ENCODE peak calls at places on chromosomes 6 and 20, in eight cellular contexts. O is endodermal cell, S is adipocyte, I is ovary, P is left lung, H is heart left ventricle, B is aorta, L is NT2/D1. J is an unnamed sample. For H3K4me1, the result is how much of the 10 kb centered on the place peaks cover.

GRCh38 chr6:83711958-83712357 is 3.1 kb upstream of the SNAP91 start:
- DNase-seq in P (no peak), L (no peak), O (no peak), I (no peak), H (no peak), S (no peak), B (no peak), J (no peak)

GRCh38 chr20:19620471-19620870 is 137.6 kb upstream of the RIN2 start:
- DNase-seq in B (no peak), O (peak), S (no peak), I (no peak), H (no peak), P (no peak), L (peak), J (no peak)

GRCh38 chr6:159074120-159074684 is 29.4 kb upstream of the TAGAP start:
- DNase-seq in B (no peak), I (no peak), H (no peak), O (peak), L (peak), S (peak), P (no peak), J (no peak)

GRCh38 chr20:33323236-33323635 is 40.2 kb downstream of the BPIFB1 start:
- DNase-seq in O (no peak), L (no peak), B (no peak), H (no peak), P (no peak), S (no peak), I (no peak), J (no peak)

GRCh38 chr20:59776059-59776603 is 157.3 kb downstream of the SYCP2 start:
- DNase-seq in L (no peak), H (no peak), S (no peak), P (no peak), O (peak), I (no peak), B (peak), J (no peak)

GRCh38 chr6:89826029-89826528 is 3.6 kb upstream of the CASP8AP2 start:
- DNase-seq in O (no peak), P (no peak), S (peak), B (no peak), L (no peak), I (no peak), H (no peak), J (no peak)

GRCh38 chr6:71537717-71538116 is 249.1 kb downstream of the OGFRL1 start:
- DNase-seq in L (no peak), S (peak), H (no peak), B (no peak), O (no peak), I (no peak), P (no peak), J (no peak)

GRCh38 chr20:50039706-50040431 is 57.1 kb downstream of the SNAI1 start:
- DNase-seq in B (no peak), S (no peak), L (no peak), H (no peak), P (no peak), I (no peak), O (peak), J (no peak)

GRCh38 chr20:35856866-35857265 is 85.1 kb downstream of the PHF20 start:
- DNase-seq in S (no peak), H (no peak), O (no peak), I (no peak), L (no peak), B (no peak), P (no peak), J (no peak)

GRCh38 chr6:122678841-122679240 is 68.6 kb downstream of the PKIB start:
- DNase-seq in B (no peak), O (no peak), L (no peak), H (no peak), I (no peak), P (no peak), S (no peak), J (no peak)

GRCh38 chr6:90158945-90159344 is 137.7 kb downstream of the BACH2 start:
- DNase-seq in H (no peak), O (no peak), B (no peak), P (no peak), I (no peak), L (no peak), S (no peak), J (no peak)

GRCh38 chr6:30554962-30555361 is 1.3 kb downstream of the GNL1 start:
- DNase-seq in O (no peak), I (no peak), B (no peak), P (no peak), S (no peak), L (no peak), H (no peak), J (no peak)

GRCh38 chr6:38579010-38579628 is 60.6 kb downstream of the BTBD9 start:
- DNase-seq in S (no peak), I (no peak), O (no peak), B (no peak), P (no peak), H (no peak), L (no peak), J (no peak)

GRCh38 chr6:28597924-28598323 is 72.2 kb downstream of the GPX5 start:
- DNase-seq in L (no peak), S (peak), P (no peak), B (no peak), O (peak), H (no peak), I (no peak), J (no peak)

GRCh38 chr6:137904822-137905617 is 38.0 kb downstream of the TNFAIP3 start:
- DNase-seq in O (no peak), H (no peak), P (no peak), B (no peak), I (no peak), S (no peak), L (no peak), J (no peak)

GRCh38 chr6:108463789-108464188 is 96.9 kb upstream of the FOXO3 start:
- DNase-seq in P (no peak), L (no peak), H (no peak), O (no peak), S (no peak), I (no peak), B (no peak), J (no peak)

GRCh38 chr6:169292340-169293124 is 38.9 kb upstream of the THBS2 start:
- DNase-seq in I (no peak), B (no peak), L (no peak), O (no peak), S (peak), H (peak), P (no peak), J (peak)

GRCh38 chr20:19621072-19621471 is 137.0 kb upstream of the RIN2 start:
- DNase-seq in B (no peak), S (no peak), L (no peak), I (no peak), P (no peak), O (no peak), H (no peak), J (no peak)

GRCh38 chr20:58109126-58109880 is 119.2 kb downstream of the ANKRD60 start:
- DNase-seq in P (no peak), L (no peak), O (no peak), I (no peak), H (no peak), S (peak), B (no peak), J (peak)

GRCh38 chr20:34543457-34544056 is 15.0 kb upstream of the MAP1LC3A start:
- DNase-seq in O (no peak), L (no peak), H (peak), B (peak), S (no peak), I (no peak), P (no peak), J (no peak)

GRCh38 chr6:170487707-170488329 is 65.3 kb downstream of the PSMB1 start:
- DNase-seq in P (no peak), I (no peak), H (no peak), O (no peak), B (no peak), S (no peak), L (no peak), J (no peak)

GRCh38 chr6:43609402-43609801 is 19.7 kb downstream of the GTPBP2 start:
- DNase-seq in I (no peak), H (no peak), S (peak), B (no peak), O (no peak), L (no peak), P (no peak), J (no peak)

DNA sequence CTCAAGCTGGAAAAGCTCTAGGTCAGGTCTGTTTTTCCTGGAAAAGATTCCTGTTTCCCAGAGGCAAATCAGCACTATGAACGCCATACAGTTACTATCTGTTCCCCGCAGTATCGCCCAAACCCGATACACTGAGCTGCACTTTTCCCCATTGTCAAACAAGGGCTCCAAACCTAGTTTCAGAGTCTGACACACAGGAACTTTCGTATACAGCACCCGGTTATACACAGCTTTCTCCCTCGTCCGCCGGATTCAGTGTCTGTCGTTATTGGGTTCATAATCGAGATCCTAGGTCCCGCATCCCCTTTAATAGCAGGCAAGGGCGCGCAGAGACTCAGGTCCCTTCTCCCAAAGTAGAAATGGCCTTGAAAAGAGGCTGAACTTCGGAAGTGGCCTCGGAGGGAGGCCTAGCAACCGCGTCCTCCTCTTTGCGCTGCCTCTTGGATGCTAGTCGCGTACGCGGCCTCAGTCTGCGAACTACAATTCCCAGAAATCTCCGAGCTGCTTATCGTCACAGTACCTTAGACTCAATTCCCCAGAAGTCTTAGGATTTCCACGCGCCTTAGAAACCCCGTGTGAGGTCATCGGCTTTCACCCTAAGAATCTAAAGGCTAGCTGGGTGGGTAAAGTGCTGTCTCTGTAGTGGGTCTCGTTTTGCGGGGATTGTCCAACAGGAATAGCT is 34.2 kb downstream of the ZNF391 start:
- DNase-seq in S (no peak), O (no peak), L (no peak), P (no peak), I (no peak), H (no peak), B (no peak), J (no peak)
- H3K4me3 ChIP-seq in S (peak), O (no peak), L (no peak), P (no peak), I (no peak), H (no peak), B (no peak), J (no peak)

DNA sequence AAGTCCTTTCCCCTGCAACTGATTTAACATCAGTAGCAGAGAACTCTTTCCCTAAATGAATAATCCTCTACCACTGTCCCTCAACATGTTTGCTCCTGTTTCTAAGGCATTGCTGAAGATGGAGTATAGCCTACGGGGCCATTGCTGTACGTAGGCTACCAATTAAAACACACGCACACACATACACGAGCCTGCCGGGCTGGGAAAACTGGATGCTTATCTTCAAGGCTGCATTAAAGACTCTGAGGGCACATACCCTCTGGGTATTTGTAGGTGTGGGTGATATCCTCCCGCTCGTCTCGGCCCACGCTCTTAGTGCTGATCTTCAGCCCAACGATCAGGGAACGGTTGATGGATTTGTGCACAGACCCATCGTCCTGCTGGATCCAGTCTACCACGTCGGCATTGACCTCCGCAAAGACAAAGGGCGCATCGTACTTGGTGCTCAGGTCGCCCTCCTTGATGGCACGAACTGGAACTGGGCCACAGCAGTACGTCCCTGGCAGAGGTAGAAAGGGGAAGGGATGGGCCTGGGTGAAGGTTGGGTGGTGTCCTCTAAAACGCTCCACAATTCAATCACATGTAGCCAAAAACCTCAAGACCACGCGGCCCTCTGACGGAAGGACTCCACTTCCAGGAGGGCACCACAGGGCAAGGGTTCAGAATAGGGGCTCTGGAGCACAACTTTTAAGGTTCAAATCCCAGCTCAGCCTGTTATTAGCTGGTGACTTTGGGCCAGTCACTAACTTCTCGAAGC is 25.7 kb downstream of the TGM2 start:
- DNase-seq in O (no peak), S (no peak), P (peak), I (no peak), H (peak), L (no peak), B (peak), J (no peak)
- H3K4me1 ChIP-seq in O (under half), S (under half), P (half or more), I (under half), H (under half), L (under half), B (under half), J (under half)

DNA sequence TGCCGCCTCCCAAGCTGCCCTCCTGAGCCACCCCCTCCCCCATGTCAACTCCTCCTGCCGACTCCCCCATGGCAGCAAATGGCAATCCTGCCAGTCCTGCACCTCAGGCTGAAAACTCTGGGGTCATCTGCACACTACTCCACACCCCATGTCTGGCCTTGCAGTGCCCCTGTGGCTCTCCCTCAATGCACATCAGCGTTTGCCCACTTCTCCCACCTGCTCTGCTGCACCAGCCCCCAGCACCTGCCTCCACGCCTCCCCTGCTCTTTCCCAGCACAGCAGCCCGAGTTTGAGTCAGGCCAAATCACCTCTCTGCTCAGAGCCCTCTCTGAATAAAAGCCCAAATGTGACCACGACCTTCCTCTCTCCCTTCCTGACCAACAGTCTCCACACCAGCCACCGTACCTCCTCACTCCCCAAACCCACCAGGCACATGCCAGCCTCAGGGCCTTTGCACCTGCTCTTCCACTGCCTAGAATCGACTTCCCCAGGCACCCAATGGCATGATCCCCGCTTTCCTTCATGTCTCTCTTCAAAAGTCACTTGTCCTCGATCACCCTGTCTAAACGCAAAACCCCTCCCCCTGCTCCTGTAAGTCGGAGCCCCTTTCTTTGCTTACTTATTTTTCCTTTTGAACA is 4.3 kb downstream of the PXDC1 start:
- DNase-seq in B (peak), O (no peak), P (no peak), S (no peak), I (no peak), L (no peak), H (no peak), J (no peak)
- H3K4me3 ChIP-seq in B (peak), O (no peak), P (no peak), S (peak), I (no peak), L (no peak), H (no peak), J (no peak)

GRCh38 chr6:156820089-156820798 is 43.1 kb downstream of the ARID1B start:
- DNase-seq in I (no peak), S (no peak), L (peak), B (no peak), O (peak), P (no peak), H (no peak), J (no peak)

GRCh38 chr6:156821707-156822106 is 44.5 kb downstream of the ARID1B start:
- DNase-seq in H (no peak), O (peak), B (no peak), S (no peak), P (no peak), L (no peak), I (no peak), J (no peak)

GRCh38 chr6:156814036-156814581 is 36.9 kb downstream of the ARID1B start:
- DNase-seq in I (no peak), L (no peak), P (no peak), B (no peak), H (no peak), S (no peak), O (peak), J (no peak)

DNA sequence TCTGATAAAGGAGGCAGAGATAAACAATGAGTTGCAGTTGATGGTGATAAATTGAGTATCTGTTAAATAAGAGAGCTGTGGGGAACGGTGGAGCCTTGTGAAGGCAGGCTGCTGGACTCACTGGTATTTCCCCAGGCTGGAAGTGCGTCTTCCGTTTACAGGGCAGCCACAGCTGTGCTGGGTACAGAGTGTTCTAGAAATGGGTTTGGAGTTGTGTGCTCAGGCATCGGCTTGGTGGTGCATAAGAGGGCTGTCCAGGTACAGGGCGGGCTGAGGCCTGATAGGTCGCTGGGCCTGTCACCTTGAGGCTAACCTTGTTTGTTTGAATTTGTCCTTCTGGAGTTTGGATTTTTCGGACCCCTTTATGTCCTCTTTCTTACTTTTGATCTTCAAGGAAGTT is 39.3 kb downstream of the ARID1B start:
- DNase-seq in P (no peak), O (peak), B (no peak), S (no peak), I (no peak), L (no peak), H (peak), J (no peak)
- H3K4me1 ChIP-seq in P (half or more), O (under half), B (under half), S (under half), I (under half), L (under half), H (under half), J (under half)

DNA sequence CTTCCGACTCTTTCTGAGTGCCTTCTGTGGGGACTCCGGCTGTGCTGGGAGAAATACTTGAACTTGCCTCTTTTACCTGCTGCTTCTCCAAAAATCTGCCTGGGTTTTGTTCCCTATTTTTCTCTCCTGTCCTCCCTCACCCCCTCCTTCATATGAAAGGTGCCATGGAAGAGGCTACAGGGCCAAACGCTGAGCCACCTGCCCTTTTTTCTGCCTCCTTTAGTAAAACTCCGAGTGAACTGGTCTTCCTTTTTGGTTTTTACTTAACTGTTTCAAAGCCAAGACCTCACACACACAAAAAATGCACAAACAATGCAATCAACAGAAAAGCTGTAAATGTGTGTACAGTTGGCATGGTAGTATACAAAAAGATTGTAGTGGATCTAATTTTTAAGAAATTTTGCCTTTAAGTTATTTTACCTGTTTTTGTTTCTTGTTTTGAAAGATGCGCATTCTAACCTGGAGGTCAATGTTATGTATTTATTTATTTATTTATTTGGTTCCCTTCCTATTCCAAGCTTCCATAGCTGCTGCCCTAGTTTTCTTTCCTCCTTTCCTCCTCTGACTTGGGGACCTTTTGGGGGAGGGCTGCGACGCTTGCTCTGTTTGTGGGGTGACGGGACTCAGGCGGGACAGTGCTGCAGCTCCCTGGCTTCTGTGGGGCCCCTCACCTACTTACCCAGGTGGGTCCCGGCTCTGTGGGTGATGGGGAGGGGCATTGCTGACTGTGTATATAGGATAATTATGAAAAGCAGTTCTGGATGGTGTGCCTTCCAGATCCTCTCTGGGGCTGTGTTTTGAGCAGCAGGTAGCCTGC is 4.8 kb downstream of the PIM1 start:
- DNase-seq in P (no peak), S (no peak), H (no peak), B (no peak), O (no peak), I (no peak), L (no peak), J (no peak)
- H3K4me3 ChIP-seq in P (no peak), S (peak), H (no peak), B (no peak), O (peak), I (no peak), L (no peak), J (no peak)

GRCh38 chr6:135236319-135236718 is 55.2 kb downstream of the MYB start:
- DNase-seq in P (no peak), L (no peak), I (no peak), S (no peak), B (no peak), O (no peak), H (no peak), J (no peak)

GRCh38 chr6:135236732-135237131 is 55.6 kb downstream of the MYB start:
- DNase-seq in H (no peak), S (no peak), L (no peak), I (no peak), B (no peak), P (no peak), O (peak), J (no peak)

GRCh38 chr6:135233676-135234491 is 52.8 kb downstream of the MYB start:
- DNase-seq in H (no peak), L (no peak), B (no peak), I (no peak), O (no peak), S (no peak), P (no peak), J (no peak)

GRCh38 chr6:135235716-135236115 is 54.6 kb downstream of the MYB start:
- DNase-seq in H (no peak), O (no peak), S (no peak), B (no peak), L (no peak), P (no peak), I (no peak), J (no peak)

GRCh38 chr6:135234492-135234780 is 53.3 kb downstream of the MYB start:
- DNase-seq in I (no peak), B (no peak), L (no peak), P (no peak), H (no peak), O (no peak), S (no peak), J (no peak)
- H3K4me1 ChIP-seq in I (under half), B (under half), L (under half), P (under half), H (under half), O (under half), S (under half), J (under half)